ENCODE peak calls at places on chromosomes 2 and 18, in nine cellular contexts. R is OCI-M1; X is nucleus accumbens; V is GM19239; Q is stimulated activated CD8-positive, alpha-beta memory T cell treated with anti-CD3 and anti-CD28 coated beads, Interleukin-7, amount 100 ng/mL, for 1 hour; M is activated CD8-positive, alpha-beta memory T cell treated with anti-CD3 and anti-CD28 coated beads, Interleukin-2, amount 50 U/mL, for 4 hours; P is aorta; I is activated CD4-positive, alpha-beta T cell treated with anti-CD3 and anti-CD28 coated beads, Interleukin-2, amount 10 ng/mL, durations not matched to agents 7 days and 5 days; S is progenitor cell of endocrine pancreas. W is an unnamed sample.
A peak's percentile ranks its signal among the peaks of the same experiment; 100 is the strongest.

GRCh38 chr18:11982981-11983380 is 1.7 kb downstream of the IMPA2 start:
- DNase-seq in V (no peak), R (no peak), P (no peak), X (no peak), Q (no peak), M (no peak), I (no peak), S (no peak), W (no peak)

GRCh38 chr2:119744335-119744939 is 15.3 kb upstream of the PTPN4 start:
- DNase-seq in M (no peak), I (no peak), V (no peak), X (no peak), S (no peak), Q (no peak), R (no peak), P (no peak), W (no peak)

GRCh38 chr2:217826505-217826904 is 176.3 kb downstream of the TNS1 start:
- DNase-seq in S (no peak), X (no peak), R (no peak), P (no peak), V (no peak), Q (no peak), I (no peak), M (no peak), W (peak; percentile 74)

GRCh38 chr2:84458436-84459027 is 548 bp downstream of the SUCLG1 start:
- DNase-seq in P (no peak), Q (no peak), M (peak; percentile 20), V (no peak), R (peak; percentile 20), I (peak; percentile 40), X (no peak), S (no peak), W (no peak)

GRCh38 chr2:195319112-195319460 is 337.9 kb upstream of the SLC39A10 start:
- DNase-seq in I (no peak), M (no peak), R (no peak), Q (no peak), V (no peak), S (no peak), P (no peak), X (no peak), W (no peak)

GRCh38 chr2:6865346-6866238 is at the start of gene CMPK2:
- DNase-seq in P (peak; percentile 88), M (peak; percentile 74), V (peak; percentile 89), R (peak; percentile 93), Q (peak; percentile 58), X (peak; percentile 55), I (peak; percentile 93), S (peak; percentile 67), W (peak; percentile 84)

GRCh38 chr2:71850306-71850801 is 297.3 kb downstream of the CYP26B1 start:
- DNase-seq in P (peak; percentile 82), M (no peak), R (no peak), Q (no peak), S (no peak), I (no peak), X (no peak), V (no peak), W (no peak)

GRCh38 chr2:215811409-215812355 is 201.7 kb downstream of the MREG start:
- DNase-seq in I (peak; percentile 6), M (no peak), R (peak; percentile 89), S (no peak), V (peak; percentile 32), P (no peak), X (no peak), Q (no peak), W (no peak)

GRCh38 chr2:225192869-225193268 is 150.6 kb upstream of the DOCK10 start:
- DNase-seq in V (no peak), M (no peak), P (no peak), X (no peak), R (no peak), I (no peak), S (no peak), Q (no peak), W (no peak)

GRCh38 chr2:27085062-27085669 is 1.4 kb upstream of the KHK start:
- DNase-seq in S (no peak), I (no peak), V (no peak), R (no peak), X (no peak), M (no peak), P (no peak), Q (no peak), W (no peak)

GRCh38 chr2:99984781-99985525 is 157.4 kb downstream of the AFF3 start:
- DNase-seq in I (no peak), R (no peak), X (no peak), Q (no peak), M (no peak), S (no peak), V (no peak), P (no peak), W (no peak)

GRCh38 chr2:112680666-112681101 is 34.9 kb downstream of the SLC20A1 start:
- DNase-seq in V (no peak), S (no peak), P (no peak), R (no peak), M (no peak), I (no peak), X (no peak), Q (no peak), W (no peak)

GRCh38 chr2:96325038-96325883 is at the start of gene ITPRIPL1:
- DNase-seq in Q (no peak), R (peak; percentile 67), X (no peak), V (no peak), S (no peak), P (no peak), M (peak; percentile 39), I (peak; percentile 35), W (peak; percentile 71)

GRCh38 chr2:216350214-216350789 is 22.0 kb downstream of the MARCHF4 start:
- DNase-seq in M (peak; percentile 34), S (no peak), I (peak; percentile 27), X (no peak), P (no peak), V (no peak), Q (no peak), R (peak; percentile 12), W (no peak)

GRCh38 chr2:985317-985898 is 34.8 kb downstream of the SNTG2 start:
- DNase-seq in I (no peak), V (no peak), P (no peak), R (no peak), X (no peak), M (no peak), Q (no peak), S (no peak), W (no peak)

GRCh38 chr2:88590998-88591613 is 36.2 kb downstream of the EIF2AK3 start:
- DNase-seq in R (peak; percentile 65), S (peak; percentile 16), Q (no peak), V (peak; percentile 34), X (no peak), I (peak; percentile 63), M (peak; percentile 32), P (no peak), W (no peak)

GRCh38 chr2:42881732-42882131 is 89.3 kb upstream of the HAAO start:
- DNase-seq in M (no peak), P (no peak), V (no peak), Q (no peak), I (no peak), X (no peak), R (no peak), S (no peak), W (no peak)

GRCh38 chr2:121944072-121944829 is 188.8 kb downstream of the TSN start:
- DNase-seq in Q (no peak), R (no peak), I (no peak), P (no peak), X (peak; percentile 5), M (no peak), S (no peak), V (no peak), W (no peak)

GRCh38 chr2:120257522-120257921 is 4.9 kb downstream of the RALB start:
- DNase-seq in X (no peak), M (no peak), S (no peak), V (no peak), P (no peak), I (no peak), Q (no peak), R (peak; percentile 76), W (no peak)

GRCh38 chr2:128798502-128799283 is 480.0 kb upstream of the HS6ST1 start:
- DNase-seq in V (no peak), I (no peak), P (no peak), Q (no peak), M (no peak), R (no peak), S (no peak), X (no peak), W (no peak)

GRCh38 chr2:179260224-179260623 is 4.4 kb downstream of the SESTD1 start:
- DNase-seq in I (no peak), M (no peak), V (no peak), P (no peak), Q (no peak), S (no peak), R (no peak), X (no peak), W (no peak)

GRCh38 chr2:134717706-134718094 is 1.1 kb downstream of the TMEM163 start:
- DNase-seq in M (no peak), X (no peak), S (no peak), P (no peak), V (no peak), Q (no peak), I (no peak), R (no peak), W (no peak)

GRCh38 chr18:12282436-12283039 is 25.5 kb upstream of the TUBB6 start:
- DNase-seq in S (no peak), I (no peak), R (no peak), M (no peak), X (no peak), P (no peak), Q (no peak), V (no peak), W (no peak)

W was measured in Right ventricle myocardium inferior.